ENCODE peak calls at places on chromosomes 13 and 19, in ten cellular contexts. T, M, H, W, B, N, S, L, G and R are unnamed samples.
A peak's percentile ranks its signal among the peaks of the same experiment; 100 is the strongest.

GRCh38 chr13:77853701-77854100 is 64.9 kb downstream of the EDNRB start:
- DNase-seq in W (no peak), T (no peak), S (no peak), H (no peak), L (no peak), M (no peak), B (no peak), N (no peak), G (no peak), R (no peak)

GRCh38 chr13:95067303-95067702 is 233.9 kb downstream of the ABCC4 start:
- DNase-seq in M (no peak), T (peak; percentile 47), S (no peak), L (no peak), W (no peak), H (no peak), G (no peak), N (no peak), B (no peak), R (no peak)

GRCh38 chr19:12936582-12936981 is 1.8 kb upstream of the CALR start:
- DNase-seq in T (no peak), W (no peak), L (no peak), H (peak; percentile 61), G (no peak), S (no peak), B (no peak), M (no peak), N (no peak), R (no peak)

GRCh38 chr19:5093297-5093858 is 124.5 kb downstream of the KDM4B start:
- DNase-seq in T (no peak), M (no peak), N (peak; percentile 36), W (no peak), G (no peak), L (peak; percentile 50), H (no peak), B (no peak), S (no peak), R (no peak)

GRCh38 chr19:16824658-16825311 is 4.4 kb upstream of the SIN3B start:
- DNase-seq in S (no peak), H (no peak), N (no peak), G (no peak), L (no peak), W (no peak), T (peak; percentile 49), B (no peak), M (peak; percentile 40), R (no peak)

GRCh38 chr13:101262306-101262705 is 154.0 kb downstream of the NALCN start:
- DNase-seq in N (no peak), B (no peak), S (no peak), T (no peak), W (no peak), L (no peak), H (no peak), M (no peak), G (no peak), R (no peak)

GRCh38 chr13:23384111-23384510 is 49.4 kb downstream of the SACS start:
- DNase-seq in B (no peak), G (no peak), H (no peak), M (no peak), W (no peak), T (peak; percentile 90), N (no peak), S (no peak), L (no peak), R (no peak)

GRCh38 chr13:33744589-33745369 is 73.2 kb upstream of the RFC3 start:
- DNase-seq in G (no peak), S (no peak), T (no peak), B (no peak), W (no peak), N (no peak), L (no peak), H (no peak), M (no peak), R (no peak)

GRCh38 chr19:33398361-33399060 is 25.0 kb downstream of the CEBPG start:
- DNase-seq in N (no peak), S (no peak), M (no peak), B (no peak), L (no peak), G (no peak), T (no peak), H (no peak), W (no peak), R (no peak)

GRCh38 chr13:101155920-101156319 is 260.4 kb downstream of the NALCN start:
- DNase-seq in B (no peak), W (peak; percentile 21), M (no peak), G (no peak), N (no peak), T (no peak), L (no peak), H (no peak), S (no peak), R (no peak)

GRCh38 chr13:36834299-36834698 is 15.3 kb downstream of the RFXAP start:
- DNase-seq in L (no peak), W (no peak), H (no peak), M (no peak), N (no peak), S (no peak), B (no peak), G (no peak), T (peak; percentile 36), R (no peak)

GRCh38 chr19:48819366-48819816 is 8.6 kb upstream of the BCAT2 start:
- DNase-seq in B (peak; percentile 45), L (no peak), S (no peak), N (peak; percentile 97), T (peak; percentile 80), H (no peak), G (peak; percentile 82), M (peak; percentile 88), W (peak; percentile 74), R (no peak)

GRCh38 chr19:36605839-36606478 is 846 bp downstream of the ZNF382 start:
- DNase-seq in T (peak; percentile 41), L (no peak), G (no peak), S (no peak), N (no peak), W (no peak), B (no peak), H (no peak), M (no peak), R (no peak)

GRCh38 chr13:30576528-30576927 is 41.2 kb upstream of the USPL1 start:
- DNase-seq in W (peak; percentile 5), S (peak; percentile 1), N (no peak), M (no peak), G (no peak), T (peak; percentile 46), H (peak; percentile 25), B (no peak), L (no peak), R (no peak)

GRCh38 chr19:16293133-16294085 is 31.2 kb upstream of the KLF2 start:
- DNase-seq in T (peak; percentile 99), W (peak; percentile 35), M (peak; percentile 93), H (peak; percentile 83), B (peak; percentile 51), G (no peak), S (no peak), N (peak; percentile 66), L (peak; percentile 41), R (no peak)

GRCh38 chr19:23436318-23436717 is 41.0 kb upstream of the ZNF91 start:
- DNase-seq in S (no peak), H (no peak), M (no peak), G (no peak), W (no peak), T (no peak), N (no peak), B (no peak), L (peak; percentile 10), R (no peak)
- TF ChIP-seq CTCF in S (no peak), H (no peak), M (no peak), G (no peak), W (no peak), T (peak; percentile 35), N (no peak), B (no peak), L (no peak), R (no peak)

GRCh38 chr13:112911883-112912282 is 57.1 kb upstream of the MCF2L start:
- DNase-seq in S (no peak), B (no peak), H (no peak), N (no peak), T (no peak), M (no peak), L (no peak), G (no peak), W (no peak), R (no peak)
- TF ChIP-seq CTCF in S (no peak), B (no peak), H (no peak), N (no peak), T (no peak), M (no peak), L (no peak), G (no peak), W (no peak), R (no peak)

DNA sequence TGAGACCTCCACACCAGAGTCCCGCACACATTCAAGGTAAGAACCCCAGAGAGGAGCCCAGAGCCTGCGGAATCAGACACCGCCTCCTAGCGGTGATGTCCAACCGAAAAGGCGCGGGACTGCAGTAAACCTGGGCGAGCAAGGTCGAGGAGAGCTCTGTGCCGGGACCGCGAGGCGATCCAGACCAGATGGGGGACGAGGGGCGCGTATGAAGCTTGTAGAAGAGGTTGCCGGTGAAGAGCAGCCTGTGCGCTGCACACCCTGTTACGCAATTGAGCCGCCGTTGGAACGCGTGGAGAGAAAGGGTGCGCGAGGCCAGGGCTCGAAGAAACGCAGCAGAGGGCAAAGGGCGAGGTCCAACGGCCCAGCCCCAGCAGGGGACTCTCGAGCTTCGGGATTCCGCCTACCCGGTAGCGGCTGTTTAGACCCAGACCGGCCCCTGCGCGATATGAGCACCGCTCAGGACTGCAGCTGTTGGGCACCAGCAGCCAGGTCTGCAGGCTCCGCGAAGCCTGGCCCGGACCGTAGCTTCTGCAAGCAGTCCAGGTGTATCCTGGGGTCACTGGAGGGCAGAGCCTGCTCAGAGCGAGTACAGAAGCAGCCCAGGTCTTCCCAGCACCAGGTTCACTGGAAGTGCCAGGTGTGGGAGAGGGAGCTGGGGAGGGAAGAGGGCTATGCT is 65.9 kb upstream of the ZNF599 start:
- DNase-seq in G (no peak), W (no peak), N (peak; percentile 25), T (peak; percentile 5), L (no peak), H (no peak), S (peak; percentile 24), M (no peak), B (no peak), R (no peak)
- TF ChIP-seq CTCF in G (peak; percentile 26), W (no peak), N (no peak), T (peak; percentile 33), L (no peak), H (no peak), S (peak; percentile 62), M (no peak), B (no peak), R (peak; percentile 41)

DNA sequence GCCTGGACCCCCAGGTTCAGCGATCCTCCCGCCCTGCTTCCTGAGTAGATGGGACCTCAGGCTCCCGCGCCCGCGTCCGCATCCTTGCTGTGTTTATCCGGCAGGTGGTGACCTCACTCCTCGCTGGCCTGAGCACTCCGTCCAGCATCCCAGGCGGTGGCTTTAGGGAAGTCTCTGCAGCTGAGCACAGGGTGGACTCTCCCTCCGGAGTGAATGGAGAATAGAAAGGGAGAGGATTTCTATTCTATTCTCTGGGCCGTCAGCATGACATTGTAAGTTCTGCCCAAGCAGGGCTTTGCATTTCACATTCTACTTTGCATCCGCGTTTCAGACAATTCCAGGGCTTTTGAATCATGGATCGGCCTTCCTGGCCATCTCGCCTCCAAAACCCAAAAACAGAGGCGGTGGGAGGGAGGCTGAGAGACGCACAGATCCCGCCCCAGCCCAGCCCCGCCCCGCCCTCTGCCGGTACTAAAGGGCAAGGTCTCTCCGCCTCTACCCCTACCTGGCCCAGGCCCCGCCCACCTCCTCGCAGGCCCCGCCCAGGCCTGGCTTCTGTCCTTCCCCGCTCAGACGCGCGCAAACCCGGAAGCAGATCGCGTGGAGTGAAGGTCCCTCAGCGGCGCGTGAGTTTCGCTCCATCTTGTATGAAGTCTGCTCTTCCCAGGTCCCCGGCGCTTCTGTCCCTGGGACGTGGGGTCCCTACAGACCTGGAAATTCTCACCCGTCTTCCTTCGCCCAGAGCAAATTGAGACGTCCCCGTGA is at the start of gene ZNF525:
- DNase-seq in H (peak; percentile 91), G (peak; percentile 95), T (peak; percentile 76), M (peak; percentile 92), N (peak; percentile 97), S (peak; percentile 71), W (peak; percentile 91), L (peak; percentile 86), B (peak; percentile 88), R (peak; percentile 53)
- TF ChIP-seq CTCF in H (no peak), G (no peak), T (no peak), M (no peak), N (peak; percentile 27), S (peak; percentile 22), W (no peak), L (no peak), B (no peak), R (no peak)